ENCODE peak calls at places on chromosomes 1 and 21, in six cellular contexts. Z is adrenal gland, V is uterus, N is left ventricle myocardium inferior, L is GM12865, I is endothelial cell. K is an unnamed sample.

GRCh38 chr1:203223012-203223775 is 6.3 kb downstream of the CHIT1 start:
- DNase-seq in Z (no peak), V (no peak), N (no peak), L (no peak), I (no peak), K (no peak)

GRCh38 chr1:46188295-46189030 is 9.8 kb downstream of the POMGNT1 start:
- DNase-seq in Z (no peak), V (no peak), N (no peak), L (no peak), I (no peak), K (no peak)

GRCh38 chr1:248924696-248925532 is 18.9 kb downstream of the PGBD2 start:
- DNase-seq in Z (no peak), V (no peak), N (no peak), L (peak; percentile 73), I (no peak), K (peak; percentile 32)

GRCh38 chr1:42723511-42723910 is 16.5 kb downstream of the CLDN19 start:
- DNase-seq in Z (no peak), V (no peak), N (no peak), L (no peak), I (no peak), K (no peak)

GRCh38 chr1:85397490-85398044 is 67.4 kb downstream of the DDAH1 start:
- DNase-seq in Z (no peak), V (no peak), N (no peak), L (no peak), I (no peak), K (no peak)

GRCh38 chr21:42175110-42175710 is 43.7 kb upstream of the ABCG1 start:
- DNase-seq in Z (no peak), V (no peak), N (no peak), L (no peak), I (no peak), K (no peak)

GRCh38 chr1:212161231-212161781 is 123.9 kb upstream of the PPP2R5A start:
- DNase-seq in Z (no peak), V (no peak), N (no peak), L (peak; percentile 47), I (no peak), K (no peak)

GRCh38 chr1:64472805-64473204 is 2.9 kb downstream of the CACHD1 start:
- DNase-seq in Z (no peak), V (no peak), N (no peak), L (no peak), I (no peak), K (no peak)

GRCh38 chr1:68442822-68443556 is 6.8 kb downstream of the RPE65 start:
- DNase-seq in Z (peak; percentile 44), V (no peak), N (no peak), L (peak; percentile 42), I (peak; percentile 55), K (no peak)

GRCh38 chr1:107529511-107530149 is 388.8 kb downstream of the NTNG1 start:
- DNase-seq in Z (peak; percentile 17), V (peak; percentile 20), N (no peak), L (peak; percentile 72), I (peak; percentile 29), K (no peak)

GRCh38 chr1:169003864-169004516 is 102.5 kb upstream of the ATP1B1 start:
- DNase-seq in Z (peak; percentile 29), V (no peak), N (peak; percentile 26), L (no peak), I (no peak), K (no peak)

GRCh38 chr1:169013821-169014220 is 92.7 kb upstream of the ATP1B1 start:
- DNase-seq in Z (no peak), V (no peak), N (no peak), L (no peak), I (no peak), K (no peak)

GRCh38 chr1:169012416-169012815 is 94.1 kb upstream of the ATP1B1 start:
- DNase-seq in Z (no peak), V (no peak), N (no peak), L (peak; percentile 81), I (no peak), K (no peak)

GRCh38 chr1:169005776-169006175 is 100.7 kb upstream of the ATP1B1 start:
- DNase-seq in Z (no peak), V (no peak), N (no peak), L (no peak), I (no peak), K (no peak)

GRCh38 chr1:169009666-169010065 is 96.8 kb upstream of the ATP1B1 start:
- DNase-seq in Z (no peak), V (no peak), N (no peak), L (peak; percentile 56), I (no peak), K (no peak)
- TF ChIP-seq CTCF in Z (no peak), V (no peak), N (no peak), L (no peak), I (no peak), K (no peak)

GRCh38 chr1:150926094-150926741 is at the start of gene SETDB1:
- DNase-seq in Z (peak; percentile 96), V (peak; percentile 96), N (peak; percentile 94), L (peak; percentile 99), I (peak; percentile 89), K (peak; percentile 96)
- TF ChIP-seq CTCF in Z (no peak), V (peak; percentile 4), N (no peak), L (peak; percentile 4), I (no peak), K (no peak)

GRCh38 chr1:24849653-24850295 is 80.3 kb downstream of the RUNX3 start:
- DNase-seq in Z (no peak), V (no peak), N (no peak), L (peak; percentile 38), I (peak; percentile 38), K (no peak)
- TF ChIP-seq CTCF in Z (no peak), V (no peak), N (peak; percentile 41), L (peak; percentile 35), I (no peak), K (no peak)

DNA sequence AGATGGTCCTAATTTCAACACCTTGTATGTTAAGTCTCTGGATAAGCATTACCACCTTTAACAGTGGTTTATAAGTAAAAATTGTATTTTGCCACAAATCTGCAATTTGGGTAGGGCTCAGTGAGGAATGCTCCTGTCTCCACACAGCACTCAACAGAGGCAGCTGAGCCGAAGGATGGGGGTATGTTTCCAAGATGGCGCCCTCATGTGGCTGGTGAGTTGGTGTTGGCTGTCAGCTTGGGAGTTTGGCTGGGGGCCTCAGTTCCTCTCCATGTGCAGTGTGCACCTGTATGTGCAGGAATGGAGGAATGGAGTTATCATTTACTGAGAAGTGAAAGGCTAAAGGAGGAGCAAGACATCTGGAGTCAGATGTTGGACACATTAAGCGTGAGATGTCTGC is 136.8 kb downstream of the GABPA start:
- DNase-seq in Z (no peak), V (no peak), N (no peak), L (peak; percentile 9), I (peak; percentile 22), K (no peak)
- TF ChIP-seq CTCF in Z (no peak), V (no peak), N (no peak), L (peak; percentile 19), I (no peak), K (no peak)

DNA sequence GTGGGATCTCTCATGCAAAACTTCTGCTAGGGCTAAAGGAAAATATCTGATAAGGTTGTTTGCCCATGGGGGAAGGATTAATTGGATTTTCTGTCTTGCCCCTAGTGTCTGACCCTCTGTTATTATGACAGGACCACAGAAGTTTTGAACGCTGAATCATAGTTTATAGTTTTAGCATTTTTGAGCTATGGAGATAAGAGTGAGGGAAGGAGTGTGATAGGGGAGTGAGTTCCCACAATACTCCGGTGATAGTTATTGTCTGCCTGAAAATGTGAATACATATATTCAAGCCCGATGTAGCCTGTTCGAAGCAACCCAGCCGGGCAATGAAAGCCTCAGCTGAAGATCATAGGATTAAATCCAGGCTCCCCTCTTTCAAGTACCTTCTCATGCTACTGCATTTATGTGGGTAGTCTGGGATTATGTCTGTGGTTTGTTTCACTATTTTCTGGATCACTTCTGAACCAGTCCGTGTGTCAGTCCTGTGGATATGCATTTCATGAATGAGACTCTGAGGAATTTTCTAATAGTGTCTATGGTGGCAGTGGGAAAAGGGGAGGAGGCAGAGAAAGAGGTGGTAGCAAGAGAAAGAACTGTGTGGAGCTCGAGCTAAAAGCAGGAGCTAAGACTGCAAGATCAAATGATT is 258.7 kb downstream of the DISC1 start:
- DNase-seq in Z (no peak), V (no peak), N (no peak), L (no peak), I (no peak), K (no peak)
- TF ChIP-seq CTCF in Z (no peak), V (no peak), N (no peak), L (no peak), I (no peak), K (no peak)

DNA sequence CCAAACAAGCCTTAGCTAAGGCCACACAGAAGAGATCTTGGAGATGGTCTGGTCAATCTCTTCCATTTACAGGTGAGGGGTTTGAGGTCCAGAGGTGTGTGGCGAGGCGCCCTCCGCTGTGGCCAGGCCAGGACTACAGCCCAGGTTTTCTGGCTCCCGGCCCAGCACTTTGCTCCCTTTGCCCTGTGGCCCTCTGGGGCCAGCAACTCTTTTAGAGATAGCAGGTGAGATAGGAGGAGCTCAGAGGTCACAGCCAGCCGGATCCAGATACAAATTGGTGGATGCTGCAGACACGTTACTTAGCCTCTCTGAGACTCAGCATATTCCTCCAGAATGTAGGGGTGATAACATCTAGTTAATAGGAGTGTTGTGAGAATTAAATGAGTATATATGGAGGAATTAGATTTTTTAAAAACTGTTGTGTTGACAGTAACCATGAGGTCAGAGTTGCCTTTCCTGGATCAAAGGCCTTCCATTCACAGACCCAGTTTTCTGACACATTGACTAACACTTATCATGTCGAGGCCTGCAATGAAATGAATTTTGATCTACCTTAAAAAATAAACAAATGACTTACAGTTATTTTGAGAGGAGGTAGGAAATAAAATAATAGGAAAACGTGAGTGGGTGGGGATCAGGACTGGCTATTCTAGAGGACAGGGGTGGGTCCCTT is 16.6 kb downstream of the TEX35 start:
- DNase-seq in Z (no peak), V (no peak), N (no peak), L (no peak), I (no peak), K (no peak)
- TF ChIP-seq CTCF in Z (no peak), V (no peak), N (no peak), L (no peak), I (no peak), K (no peak)

GRCh38 chr21:43361127-43361492 is 65.8 kb downstream of the SIK1 start:
- DNase-seq in Z (no peak), V (no peak), N (peak; percentile 58), L (peak; percentile 81), I (no peak), K (peak; percentile 36)
- TF ChIP-seq CTCF in Z (no peak), V (no peak), N (no peak), L (no peak), I (no peak), K (no peak)

K was measured in glutamatergic neuron.